ENCODE peak calls at places on chromosomes 6 and 20, in nine cellular contexts. One of them, this sample, is unnamed.

GRCh38 chr6:154127638-154128037 is 88.6 kb downstream of the OPRM1 start:
- DNase-seq in GM13977: no peak
- DNase-seq in kidney: no peak
- DNase-seq in glutamatergic neuron: no peak
- DNase-seq in astrocyte: no peak
- DNase-seq in uterus: no peak
- DNase-seq in body of pancreas: no peak
- DNase-seq in mesothelial cell of epicardium: no peak
- DNase-seq in B cell: no peak
- DNase-seq in this sample: no peak

GRCh38 chr6:43705996-43706395 is 18.4 kb upstream of the MRPS18A start:
- DNase-seq in body of pancreas: peak
- DNase-seq in astrocyte: no peak
- DNase-seq in glutamatergic neuron: no peak
- DNase-seq in mesothelial cell of epicardium: no peak
- DNase-seq in B cell: peak
- DNase-seq in kidney: no peak
- DNase-seq in GM13977: no peak
- DNase-seq in uterus: no peak
- DNase-seq in this sample: peak

GRCh38 chr6:72811971-72812421 is 190.1 kb downstream of the KCNQ5 start:
- DNase-seq in body of pancreas: no peak
- DNase-seq in GM13977: no peak
- DNase-seq in astrocyte: peak
- DNase-seq in kidney: no peak
- DNase-seq in glutamatergic neuron: no peak
- DNase-seq in mesothelial cell of epicardium: no peak
- DNase-seq in B cell: no peak
- DNase-seq in uterus: no peak
- DNase-seq in this sample: no peak

GRCh38 chr6:72826744-72827438 is 205.0 kb downstream of the KCNQ5 start:
- DNase-seq in mesothelial cell of epicardium: no peak
- DNase-seq in body of pancreas: no peak
- DNase-seq in kidney: no peak
- DNase-seq in uterus: no peak
- DNase-seq in B cell: no peak
- DNase-seq in astrocyte: peak
- DNase-seq in GM13977: no peak
- DNase-seq in glutamatergic neuron: no peak
- DNase-seq in this sample: no peak

GRCh38 chr6:125913864-125914351 is 42.7 kb upstream of the HINT3 start:
- DNase-seq in uterus: peak
- DNase-seq in astrocyte: peak
- DNase-seq in GM13977: no peak
- DNase-seq in body of pancreas: no peak
- DNase-seq in mesothelial cell of epicardium: no peak
- DNase-seq in B cell: no peak
- DNase-seq in glutamatergic neuron: no peak
- DNase-seq in kidney: no peak
- DNase-seq in this sample: no peak

GRCh38 chr6:160832422-160832821 is 130.4 kb downstream of the PLG start:
- DNase-seq in B cell: no peak
- DNase-seq in uterus: no peak
- DNase-seq in astrocyte: no peak
- DNase-seq in glutamatergic neuron: no peak
- DNase-seq in kidney: no peak
- DNase-seq in mesothelial cell of epicardium: no peak
- DNase-seq in body of pancreas: no peak
- DNase-seq in GM13977: no peak
- DNase-seq in this sample: no peak

GRCh38 chr6:125797934-125798444 is 7.2 kb downstream of the NCOA7 start:
- DNase-seq in glutamatergic neuron: no peak
- DNase-seq in astrocyte: no peak
- DNase-seq in body of pancreas: no peak
- DNase-seq in uterus: no peak
- DNase-seq in kidney: no peak
- DNase-seq in B cell: no peak
- DNase-seq in mesothelial cell of epicardium: no peak
- DNase-seq in GM13977: no peak
- DNase-seq in this sample: no peak

GRCh38 chr20:57385940-57386339 is 5.3 kb upstream of the RBM38 start:
- DNase-seq in glutamatergic neuron: no peak
- DNase-seq in kidney: peak
- DNase-seq in astrocyte: no peak
- DNase-seq in GM13977: no peak
- DNase-seq in uterus: no peak
- DNase-seq in mesothelial cell of epicardium: no peak
- DNase-seq in body of pancreas: no peak
- DNase-seq in B cell: no peak
- DNase-seq in this sample: peak

GRCh38 chr6:91273729-91274128 is 686.9 kb upstream of the MAP3K7 start:
- DNase-seq in body of pancreas: peak
- DNase-seq in uterus: no peak
- DNase-seq in glutamatergic neuron: no peak
- DNase-seq in GM13977: no peak
- DNase-seq in mesothelial cell of epicardium: no peak
- DNase-seq in kidney: peak
- DNase-seq in astrocyte: no peak
- DNase-seq in B cell: no peak
- DNase-seq in this sample: no peak

GRCh38 chr6:142853244-142854180 is 91.5 kb downstream of the HIVEP2 start:
- DNase-seq in uterus: no peak
- DNase-seq in mesothelial cell of epicardium: no peak
- DNase-seq in glutamatergic neuron: no peak
- DNase-seq in GM13977: no peak
- DNase-seq in B cell: no peak
- DNase-seq in kidney: no peak
- DNase-seq in body of pancreas: no peak
- DNase-seq in astrocyte: no peak
- DNase-seq in this sample: no peak

GRCh38 chr6:114638346-114638745 is 295.5 kb upstream of the HS3ST5 start:
- DNase-seq in GM13977: no peak
- DNase-seq in B cell: no peak
- DNase-seq in body of pancreas: no peak
- DNase-seq in astrocyte: no peak
- DNase-seq in mesothelial cell of epicardium: no peak
- DNase-seq in glutamatergic neuron: no peak
- DNase-seq in uterus: no peak
- DNase-seq in kidney: no peak
- DNase-seq in this sample: no peak

GRCh38 chr6:76264466-76264865 is 192.0 kb upstream of the IMPG1 start:
- DNase-seq in astrocyte: no peak
- DNase-seq in kidney: no peak
- DNase-seq in glutamatergic neuron: no peak
- DNase-seq in body of pancreas: no peak
- DNase-seq in mesothelial cell of epicardium: no peak
- DNase-seq in uterus: no peak
- DNase-seq in GM13977: no peak
- DNase-seq in B cell: no peak
- DNase-seq in this sample: no peak

GRCh38 chr20:13412806-13413445 is 191.9 kb downstream of the ISM1 start:
- DNase-seq in glutamatergic neuron: no peak
- DNase-seq in kidney: no peak
- DNase-seq in uterus: no peak
- DNase-seq in GM13977: no peak
- DNase-seq in B cell: no peak
- DNase-seq in mesothelial cell of epicardium: no peak
- DNase-seq in body of pancreas: no peak
- DNase-seq in astrocyte: no peak
- DNase-seq in this sample: no peak

GRCh38 chr6:15911753-15912504 is 217.0 kb upstream of the MYLIP start:
- DNase-seq in uterus: no peak
- DNase-seq in body of pancreas: no peak
- DNase-seq in GM13977: no peak
- DNase-seq in kidney: no peak
- DNase-seq in B cell: no peak
- DNase-seq in astrocyte: no peak
- DNase-seq in mesothelial cell of epicardium: no peak
- DNase-seq in glutamatergic neuron: no peak
- DNase-seq in this sample: no peak

GRCh38 chr6:80636689-80637088 is 530.2 kb downstream of the BCKDHB start:
- DNase-seq in uterus: no peak
- DNase-seq in B cell: no peak
- DNase-seq in GM13977: no peak
- DNase-seq in glutamatergic neuron: no peak
- DNase-seq in kidney: no peak
- DNase-seq in mesothelial cell of epicardium: no peak
- DNase-seq in astrocyte: peak
- DNase-seq in body of pancreas: no peak
- DNase-seq in this sample: no peak

GRCh38 chr6:150320450-150320849 is 48.4 kb upstream of the IYD start:
- DNase-seq in body of pancreas: peak
- DNase-seq in uterus: no peak
- DNase-seq in GM13977: no peak
- DNase-seq in kidney: no peak
- DNase-seq in glutamatergic neuron: no peak
- DNase-seq in astrocyte: peak
- DNase-seq in B cell: no peak
- DNase-seq in mesothelial cell of epicardium: no peak
- DNase-seq in this sample: no peak

GRCh38 chr20:61173966-61174725 is 77.9 kb upstream of the CDH4 start:
- DNase-seq in astrocyte: peak
- DNase-seq in uterus: no peak
- DNase-seq in B cell: no peak
- DNase-seq in glutamatergic neuron: no peak
- DNase-seq in kidney: no peak
- DNase-seq in GM13977: no peak
- DNase-seq in mesothelial cell of epicardium: no peak
- DNase-seq in body of pancreas: no peak
- DNase-seq in this sample: no peak

GRCh38 chr6:43123691-43124314 is 47.3 kb upstream of the SRF start:
- DNase-seq in kidney: peak
- DNase-seq in astrocyte: no peak
- DNase-seq in mesothelial cell of epicardium: no peak
- DNase-seq in B cell: no peak
- DNase-seq in body of pancreas: no peak
- DNase-seq in GM13977: no peak
- DNase-seq in glutamatergic neuron: peak
- DNase-seq in uterus: no peak
- DNase-seq in this sample: no peak

GRCh38 chr20:45470262-45470931 is 844 bp downstream of the WFDC2 start:
- DNase-seq in body of pancreas: peak
- DNase-seq in kidney: peak
- DNase-seq in astrocyte: no peak
- DNase-seq in GM13977: peak
- DNase-seq in mesothelial cell of epicardium: peak
- DNase-seq in glutamatergic neuron: peak
- DNase-seq in uterus: peak
- DNase-seq in B cell: no peak
- DNase-seq in this sample: no peak

DNA sequence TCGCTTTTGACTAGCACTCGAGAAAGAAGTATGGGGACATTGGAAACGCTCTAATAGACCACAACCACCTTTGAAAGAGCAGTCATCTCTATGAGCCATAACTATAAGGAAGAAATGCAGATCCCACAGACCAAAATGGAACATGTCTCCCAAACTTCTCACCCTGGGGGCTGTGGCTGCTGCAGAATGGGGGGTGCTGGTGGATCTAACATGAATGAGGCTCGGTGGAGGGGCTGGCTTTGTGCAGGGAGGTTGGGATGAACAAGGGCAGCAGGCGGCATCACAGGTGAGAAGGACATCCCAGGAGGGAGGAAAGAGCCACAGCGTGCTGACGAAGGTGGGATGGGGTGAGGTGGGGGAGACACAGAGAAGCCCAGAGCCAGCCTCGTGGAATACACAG is 10.5 kb upstream of the CCR6 start:
- DNase-seq in kidney: no peak
- DNase-seq in body of pancreas: no peak
- DNase-seq in GM13977: no peak
- DNase-seq in B cell: no peak
- DNase-seq in uterus: no peak
- DNase-seq in mesothelial cell of epicardium: no peak
- DNase-seq in astrocyte: no peak
- DNase-seq in glutamatergic neuron: no peak
- DNase-seq in this sample: no peak
- TF ChIP-seq CTCF in kidney: no peak
- TF ChIP-seq CTCF in body of pancreas: no peak
- TF ChIP-seq CTCF in GM13977: no peak
- TF ChIP-seq CTCF in B cell: no peak
- TF ChIP-seq CTCF in uterus: no peak
- TF ChIP-seq CTCF in mesothelial cell of epicardium: no peak
- TF ChIP-seq CTCF in astrocyte: no peak
- TF ChIP-seq CTCF in glutamatergic neuron: no peak
- TF ChIP-seq CTCF in this sample: no peak

GRCh38 chr6:45421700-45422540 is 44.2 kb upstream of the SUPT3H start:
- DNase-seq in uterus: peak
- DNase-seq in B cell: peak
- DNase-seq in GM13977: peak
- DNase-seq in body of pancreas: peak
- DNase-seq in astrocyte: peak
- DNase-seq in mesothelial cell of epicardium: peak
- DNase-seq in glutamatergic neuron: peak
- DNase-seq in kidney: peak
- DNase-seq in this sample: peak
- TF ChIP-seq CTCF in uterus: peak
- TF ChIP-seq CTCF in B cell: no peak
- TF ChIP-seq CTCF in GM13977: peak
- TF ChIP-seq CTCF in body of pancreas: no peak
- TF ChIP-seq CTCF in astrocyte: no peak
- TF ChIP-seq CTCF in mesothelial cell of epicardium: no peak
- TF ChIP-seq CTCF in glutamatergic neuron: no peak
- TF ChIP-seq CTCF in kidney: no peak
- TF ChIP-seq CTCF in this sample: no peak

GRCh38 chr6:21107796-21108195 is 485.8 kb upstream of the SOX4 start:
- DNase-seq in uterus: no peak
- DNase-seq in astrocyte: no peak
- DNase-seq in mesothelial cell of epicardium: no peak
- DNase-seq in body of pancreas: no peak
- DNase-seq in kidney: no peak
- DNase-seq in GM13977: no peak
- DNase-seq in B cell: no peak
- DNase-seq in glutamatergic neuron: no peak
- DNase-seq in this sample: no peak
- TF ChIP-seq CTCF in uterus: no peak
- TF ChIP-seq CTCF in astrocyte: no peak
- TF ChIP-seq CTCF in mesothelial cell of epicardium: no peak
- TF ChIP-seq CTCF in body of pancreas: no peak
- TF ChIP-seq CTCF in kidney: no peak
- TF ChIP-seq CTCF in GM13977: no peak
- TF ChIP-seq CTCF in B cell: no peak
- TF ChIP-seq CTCF in glutamatergic neuron: no peak
- TF ChIP-seq CTCF in this sample: no peak

GRCh38 chr6:54516331-54516730 is 208.1 kb downstream of the TINAG start:
- DNase-seq in astrocyte: no peak
- DNase-seq in GM13977: no peak
- DNase-seq in body of pancreas: no peak
- DNase-seq in B cell: no peak
- DNase-seq in glutamatergic neuron: no peak
- DNase-seq in kidney: no peak
- DNase-seq in uterus: no peak
- DNase-seq in mesothelial cell of epicardium: no peak
- DNase-seq in this sample: no peak

GRCh38 chr6:54515713-54516112 is 207.5 kb downstream of the TINAG start:
- DNase-seq in B cell: no peak
- DNase-seq in astrocyte: no peak
- DNase-seq in glutamatergic neuron: no peak
- DNase-seq in body of pancreas: no peak
- DNase-seq in uterus: no peak
- DNase-seq in kidney: no peak
- DNase-seq in GM13977: no peak
- DNase-seq in mesothelial cell of epicardium: no peak
- DNase-seq in this sample: no peak

GRCh38 chr6:54519161-54519560 is 210.9 kb downstream of the TINAG start:
- DNase-seq in mesothelial cell of epicardium: no peak
- DNase-seq in GM13977: no peak
- DNase-seq in kidney: no peak
- DNase-seq in body of pancreas: no peak
- DNase-seq in B cell: no peak
- DNase-seq in glutamatergic neuron: no peak
- DNase-seq in astrocyte: no peak
- DNase-seq in uterus: no peak
- DNase-seq in this sample: no peak

GRCh38 chr6:54515013-54515412 is 206.8 kb downstream of the TINAG start:
- DNase-seq in uterus: no peak
- DNase-seq in mesothelial cell of epicardium: no peak
- DNase-seq in B cell: no peak
- DNase-seq in astrocyte: peak
- DNase-seq in GM13977: no peak
- DNase-seq in glutamatergic neuron: no peak
- DNase-seq in body of pancreas: no peak
- DNase-seq in kidney: no peak
- DNase-seq in this sample: no peak
- TF ChIP-seq CTCF in uterus: no peak
- TF ChIP-seq CTCF in mesothelial cell of epicardium: no peak
- TF ChIP-seq CTCF in B cell: no peak
- TF ChIP-seq CTCF in astrocyte: no peak
- TF ChIP-seq CTCF in GM13977: no peak
- TF ChIP-seq CTCF in glutamatergic neuron: no peak
- TF ChIP-seq CTCF in body of pancreas: no peak
- TF ChIP-seq CTCF in kidney: no peak
- TF ChIP-seq CTCF in this sample: no peak